ENCODE peak calls at places on chromosome 6, in four cellular contexts. Z is NCI-H774, Q is fibroblast of lung, G is substantia nigra. T is an unnamed sample.
A peak's percentile ranks its signal among the peaks of the same experiment; 100 is the strongest.

GRCh38 chr6:3159805-3160781 is 2.7 kb upstream of the TUBB2A start:
- DNase-seq in Z (peak; percentile 51), Q (peak; percentile 83), G (no peak), T (no peak)

GRCh38 chr6:159513914-159514313 is 179.1 kb downstream of the SOD2 start:
- DNase-seq in Z (no peak), Q (no peak), G (no peak), T (no peak)

GRCh38 chr6:37826993-37827392 is 7.5 kb downstream of the ZFAND3 start:
- DNase-seq in Z (no peak), Q (no peak), G (no peak), T (no peak)

GRCh38 chr6:157946865-157947532 is 34.7 kb upstream of the SYNJ2 start:
- DNase-seq in Z (no peak), Q (no peak), G (no peak), T (no peak)

GRCh38 chr6:147910254-147910653 is 401.8 kb downstream of the SAMD5 start:
- DNase-seq in Z (no peak), Q (no peak), G (no peak), T (no peak)

GRCh38 chr6:8499540-8499939 is 64.2 kb upstream of the SLC35B3 start:
- DNase-seq in Z (no peak), Q (no peak), G (no peak), T (no peak)

GRCh38 chr6:139323511-139324445 is 32.0 kb upstream of the TXLNB start:
- DNase-seq in Z (no peak), Q (peak; percentile 79), G (peak; percentile 1), T (no peak)

GRCh38 chr6:137690721-137691120 is 176.3 kb upstream of the TNFAIP3 start:
- DNase-seq in Z (no peak), Q (no peak), G (no peak), T (no peak)

GRCh38 chr6:90216081-90216977 is 80.3 kb downstream of the BACH2 start:
- DNase-seq in Z (no peak), Q (peak; percentile 86), G (no peak), T (no peak)